ENCODE peak calls at places on chromosomes 11 and 22, in ten cellular contexts. Y, K, M, H, J, F, Z, X, N and S are unnamed samples.

GRCh38 chr11:70063555-70063954 is 14.6 kb upstream of the ANO1 start:
- DNase-seq in Y (no peak), K (no peak), M (no peak), H (no peak), J (no peak), F (no peak), Z (no peak), X (no peak), N (no peak), S (no peak)

GRCh38 chr22:38176170-38176741 is 5.4 kb downstream of the PLA2G6 start:
- DNase-seq in Y (peak; percentile 76), K (peak; percentile 66), M (no peak), H (peak; percentile 46), J (peak; percentile 60), F (no peak), Z (peak; percentile 74), X (no peak), N (peak; percentile 88), S (no peak)

GRCh38 chr22:46336119-46337078 is 885 bp downstream of the TRMU start:
- DNase-seq in Y (no peak), K (no peak), M (no peak), H (no peak), J (no peak), F (no peak), Z (no peak), X (peak; percentile 43), N (peak; percentile 43), S (peak; percentile 27)

GRCh38 chr11:35390737-35391682 is 28.3 kb downstream of the SLC1A2 start:
- DNase-seq in Y (peak; percentile 70), K (no peak), M (peak; percentile 37), H (no peak), J (no peak), F (no peak), Z (peak; percentile 29), X (peak; percentile 59), N (peak; percentile 88), S (no peak)

GRCh38 chr11:43278302-43278956 is 33.4 kb upstream of the API5 start:
- DNase-seq in Y (peak; percentile 16), K (no peak), M (peak; percentile 27), H (no peak), J (no peak), F (no peak), Z (no peak), X (no peak), N (peak; percentile 22), S (peak; percentile 38)

GRCh38 chr22:40422558-40423245 is 52.3 kb downstream of the SGSM3 start:
- DNase-seq in Y (no peak), K (no peak), M (no peak), H (no peak), J (no peak), F (no peak), Z (no peak), X (no peak), N (no peak), S (no peak)

GRCh38 chr22:22060200-22061084 is 77.9 kb upstream of the TOP3B start:
- DNase-seq in Y (peak; percentile 6), K (peak; percentile 53), M (peak; percentile 40), H (peak; percentile 58), J (peak; percentile 83), F (peak; percentile 57), Z (peak; percentile 52), X (peak; percentile 56), N (peak; percentile 26), S (peak; percentile 84)

GRCh38 chr22:47631571-47632102 is 869.2 kb downstream of the TBC1D22A start:
- DNase-seq in Y (no peak), K (no peak), M (no peak), H (peak; percentile 20), J (no peak), F (no peak), Z (no peak), X (no peak), N (no peak), S (no peak)

GRCh38 chr11:129787518-129787917 is 28.1 kb upstream of the TMEM45B start:
- DNase-seq in Y (no peak), K (no peak), M (no peak), H (no peak), J (no peak), F (no peak), Z (no peak), X (no peak), N (no peak), S (no peak)

GRCh38 chr22:37193629-37194191 is 5.7 kb upstream of the C1QTNF6 start:
- DNase-seq in Y (no peak), K (peak; percentile 35), M (no peak), H (no peak), J (no peak), F (no peak), Z (peak; percentile 38), X (peak; percentile 75), N (peak; percentile 50), S (no peak)

GRCh38 chr11:108663154-108663877 is 1.6 kb upstream of the DDX10 start:
- DNase-seq in Y (no peak), K (no peak), M (no peak), H (no peak), J (no peak), F (no peak), Z (no peak), X (no peak), N (no peak), S (peak; percentile 66)

GRCh38 chr11:108664241-108664640 is 628 bp upstream of the DDX10 start:
- DNase-seq in Y (no peak), K (peak; percentile 22), M (no peak), H (no peak), J (no peak), F (no peak), Z (no peak), X (no peak), N (no peak), S (no peak)

GRCh38 chr11:108664730-108665525 is at the start of gene DDX10:
- DNase-seq in Y (peak; percentile 99), K (peak; percentile 99), M (peak; percentile 81), H (peak; percentile 97), J (peak; percentile 99), F (peak; percentile 98), Z (peak; percentile 98), X (peak; percentile 99), N (peak; percentile 99), S (peak; percentile 98)

GRCh38 chr11:108669261-108669660 is 4.4 kb downstream of the DDX10 start:
- DNase-seq in Y (no peak), K (no peak), M (no peak), H (no peak), J (no peak), F (no peak), Z (no peak), X (no peak), N (no peak), S (no peak)

GRCh38 chr11:108666373-108666772 is 1.5 kb downstream of the DDX10 start:
- DNase-seq in Y (no peak), K (no peak), M (no peak), H (no peak), J (no peak), F (no peak), Z (no peak), X (no peak), N (peak; percentile 17), S (no peak)
- TF ChIP-seq CTCF in Y (no peak), K (no peak), M (no peak), H (no peak), J (no peak), F (no peak), Z (no peak), X (no peak), N (no peak), S (peak; percentile 37)

GRCh38 chr22:27881404-27881803 is 37.7 kb downstream of the PITPNB start:
- DNase-seq in Y (peak; percentile 48), K (peak; percentile 48), M (no peak), H (no peak), J (no peak), F (no peak), Z (no peak), X (no peak), N (peak; percentile 66), S (no peak)
- TF ChIP-seq CTCF in Y (no peak), K (no peak), M (no peak), H (no peak), J (no peak), F (no peak), Z (no peak), X (no peak), N (no peak), S (no peak)

GRCh38 chr22:39245130-39246039 is 603 bp upstream of the PDGFB start:
- DNase-seq in Y (no peak), K (no peak), M (no peak), H (no peak), J (no peak), F (no peak), Z (no peak), X (no peak), N (no peak), S (no peak)

GRCh38 chr22:39243443-39244072 is 1.2 kb downstream of the PDGFB start:
- DNase-seq in Y (no peak), K (no peak), M (peak; percentile 23), H (no peak), J (peak; percentile 78), F (no peak), Z (no peak), X (no peak), N (no peak), S (no peak)

GRCh38 chr22:39242809-39243442 is 1.9 kb downstream of the PDGFB start:
- DNase-seq in Y (no peak), K (no peak), M (no peak), H (no peak), J (peak; percentile 88), F (no peak), Z (no peak), X (peak; percentile 39), N (no peak), S (no peak)

GRCh38 chr22:39244496-39245129 is at the start of gene PDGFB:
- DNase-seq in Y (no peak), K (no peak), M (no peak), H (no peak), J (peak; percentile 72), F (no peak), Z (no peak), X (peak; percentile 42), N (no peak), S (no peak)

DNA sequence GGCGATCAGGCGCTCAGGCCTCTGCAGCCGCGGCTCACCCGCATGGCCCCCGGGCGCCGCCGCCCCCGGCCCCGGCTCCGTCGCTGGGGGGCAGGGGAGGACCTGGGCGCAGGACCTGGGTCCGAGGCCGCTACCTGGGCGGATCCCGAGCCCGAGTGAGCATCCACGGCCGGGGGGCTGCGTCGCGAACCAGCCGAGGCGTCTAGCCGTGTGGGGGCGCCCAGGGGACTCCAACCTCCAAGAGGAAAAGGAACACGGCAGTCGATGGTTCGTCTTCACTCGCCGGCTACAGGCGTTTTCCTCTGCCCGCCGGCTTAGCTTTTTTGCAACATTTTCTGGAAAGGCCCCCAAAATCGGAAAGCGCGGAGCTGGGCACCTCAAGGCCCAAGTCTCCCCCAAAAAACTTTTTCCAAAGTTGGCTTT is 698 bp downstream of the PDGFB start:
- DNase-seq in Y (no peak), K (no peak), M (no peak), H (no peak), J (no peak), F (no peak), Z (no peak), X (no peak), N (no peak), S (no peak)
- TF ChIP-seq CTCF in Y (peak; percentile 13), K (no peak), M (no peak), H (no peak), J (no peak), F (no peak), Z (no peak), X (no peak), N (no peak), S (no peak)

DNA sequence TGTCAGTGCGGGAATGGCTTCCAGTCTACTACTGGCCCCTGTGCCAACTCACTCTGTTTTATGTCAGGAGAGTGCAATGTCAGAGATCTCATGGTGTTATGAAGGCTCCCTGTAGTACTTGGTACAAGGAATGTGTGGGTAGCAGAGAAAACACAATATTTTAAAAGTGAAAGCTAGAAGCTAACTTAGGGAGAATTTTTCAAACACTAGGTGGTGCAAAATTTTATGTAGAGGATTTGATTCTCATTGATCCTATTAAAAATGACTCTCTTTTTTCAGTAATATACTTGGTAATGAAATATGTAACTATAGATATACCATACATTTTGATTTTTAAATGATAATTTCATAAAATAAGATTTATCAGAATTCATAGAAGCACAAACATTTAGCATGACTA is 134.7 kb downstream of the JRKL start:
- DNase-seq in Y (peak; percentile 2), K (no peak), M (no peak), H (no peak), J (no peak), F (no peak), Z (no peak), X (no peak), N (no peak), S (no peak)
- TF ChIP-seq CTCF in Y (peak; percentile 13), K (no peak), M (no peak), H (no peak), J (no peak), F (peak; percentile 34), Z (no peak), X (no peak), N (no peak), S (peak; percentile 41)